ENCODE peak calls at places on chromosome 7, in nine cellular contexts. One of them, this sample, is unnamed.
A peak's percentile ranks its signal among the peaks of the same experiment; 100 is the strongest.

GRCh38 chr7:71842376-71842775 is 569.8 kb downstream of the CALN1 start:
- DNase-seq in left ventricle myocardium inferior: no peak
- DNase-seq in fibroblast of lung: no peak
- DNase-seq in MM.1S: no peak
- DNase-seq in ovary: no peak
- DNase-seq in lower lobe of right lung: no peak
- DNase-seq in prostate gland: no peak
- DNase-seq in heart right ventricle: no peak
- DNase-seq in pancreas: no peak
- DNase-seq in this sample: no peak

GRCh38 chr7:55961994-55962393 is 2.4 kb upstream of the NIPSNAP2 start:
- DNase-seq in MM.1S: no peak
- DNase-seq in pancreas: no peak
- DNase-seq in heart right ventricle: no peak
- DNase-seq in lower lobe of right lung: no peak
- DNase-seq in fibroblast of lung: no peak
- DNase-seq in ovary: no peak
- DNase-seq in prostate gland: no peak
- DNase-seq in left ventricle myocardium inferior: no peak
- DNase-seq in this sample: peak; percentile 52

GRCh38 chr7:103348959-103349358 is 1.5 kb downstream of the PSMC2 start:
- DNase-seq in left ventricle myocardium inferior: no peak
- DNase-seq in prostate gland: no peak
- DNase-seq in lower lobe of right lung: no peak
- DNase-seq in fibroblast of lung: no peak
- DNase-seq in MM.1S: no peak
- DNase-seq in pancreas: no peak
- DNase-seq in heart right ventricle: no peak
- DNase-seq in ovary: no peak
- DNase-seq in this sample: no peak

GRCh38 chr7:5636914-5637313 is 144.5 kb downstream of the RNF216 start:
- DNase-seq in prostate gland: no peak
- DNase-seq in pancreas: peak; percentile 24
- DNase-seq in MM.1S: no peak
- DNase-seq in left ventricle myocardium inferior: peak; percentile 60
- DNase-seq in ovary: peak; percentile 81
- DNase-seq in lower lobe of right lung: no peak
- DNase-seq in fibroblast of lung: peak; percentile 93
- DNase-seq in heart right ventricle: peak; percentile 54
- DNase-seq in this sample: peak; percentile 64

GRCh38 chr7:131329176-131329570 is 1.5 kb downstream of the MKLN1 start:
- DNase-seq in ovary: no peak
- DNase-seq in left ventricle myocardium inferior: no peak
- DNase-seq in MM.1S: no peak
- DNase-seq in fibroblast of lung: no peak
- DNase-seq in lower lobe of right lung: no peak
- DNase-seq in heart right ventricle: no peak
- DNase-seq in pancreas: peak; percentile 23
- DNase-seq in prostate gland: no peak
- DNase-seq in this sample: peak; percentile 6

GRCh38 chr7:2718703-2718965 is 30.6 kb downstream of the AMZ1 start:
- DNase-seq in ovary: no peak
- DNase-seq in MM.1S: no peak
- DNase-seq in heart right ventricle: no peak
- DNase-seq in prostate gland: no peak
- DNase-seq in pancreas: no peak
- DNase-seq in fibroblast of lung: no peak
- DNase-seq in lower lobe of right lung: no peak
- DNase-seq in left ventricle myocardium inferior: no peak
- DNase-seq in this sample: no peak

GRCh38 chr7:100369105-100369504 is 4.2 kb upstream of the PILRA start:
- DNase-seq in lower lobe of right lung: peak; percentile 89
- DNase-seq in left ventricle myocardium inferior: peak; percentile 61
- DNase-seq in prostate gland: no peak
- DNase-seq in pancreas: no peak
- DNase-seq in heart right ventricle: peak; percentile 37
- DNase-seq in fibroblast of lung: no peak
- DNase-seq in ovary: no peak
- DNase-seq in MM.1S: peak; percentile 53
- DNase-seq in this sample: no peak

GRCh38 chr7:99729501-99730261 is 5.3 kb downstream of the CYP3A7 start:
- DNase-seq in left ventricle myocardium inferior: no peak
- DNase-seq in fibroblast of lung: no peak
- DNase-seq in MM.1S: no peak
- DNase-seq in ovary: no peak
- DNase-seq in pancreas: no peak
- DNase-seq in prostate gland: peak; percentile 61
- DNase-seq in lower lobe of right lung: no peak
- DNase-seq in heart right ventricle: no peak
- DNase-seq in this sample: peak; percentile 85

GRCh38 chr7:20220824-20221547 is 3.8 kb upstream of the MACC1 start:
- DNase-seq in heart right ventricle: no peak
- DNase-seq in MM.1S: peak; percentile 39
- DNase-seq in fibroblast of lung: peak; percentile 98
- DNase-seq in pancreas: no peak
- DNase-seq in prostate gland: no peak
- DNase-seq in lower lobe of right lung: no peak
- DNase-seq in left ventricle myocardium inferior: no peak
- DNase-seq in ovary: no peak
- DNase-seq in this sample: peak; percentile 81

GRCh38 chr7:3154881-3155494 is 111.3 kb upstream of the CARD11 start:
- DNase-seq in heart right ventricle: no peak
- DNase-seq in ovary: no peak
- DNase-seq in lower lobe of right lung: no peak
- DNase-seq in left ventricle myocardium inferior: no peak
- DNase-seq in fibroblast of lung: peak; percentile 31
- DNase-seq in MM.1S: peak; percentile 58
- DNase-seq in pancreas: peak; percentile 43
- DNase-seq in prostate gland: peak; percentile 29
- DNase-seq in this sample: peak; percentile 57

GRCh38 chr7:221996-222715 is 29.8 kb downstream of the FAM20C start:
- DNase-seq in heart right ventricle: peak; percentile 10
- DNase-seq in pancreas: no peak
- DNase-seq in ovary: no peak
- DNase-seq in MM.1S: no peak
- DNase-seq in prostate gland: no peak
- DNase-seq in lower lobe of right lung: no peak
- DNase-seq in left ventricle myocardium inferior: no peak
- DNase-seq in fibroblast of lung: no peak
- DNase-seq in this sample: no peak

GRCh38 chr7:142301923-142302550 is 44.2 kb upstream of the PRSS58 start:
- DNase-seq in pancreas: no peak
- DNase-seq in heart right ventricle: no peak
- DNase-seq in fibroblast of lung: peak; percentile 6
- DNase-seq in lower lobe of right lung: no peak
- DNase-seq in left ventricle myocardium inferior: no peak
- DNase-seq in ovary: no peak
- DNase-seq in MM.1S: peak; percentile 71
- DNase-seq in prostate gland: no peak
- DNase-seq in this sample: peak; percentile 36

GRCh38 chr7:66837007-66837406 is 84.0 kb upstream of the TMEM248 start:
- DNase-seq in left ventricle myocardium inferior: no peak
- DNase-seq in pancreas: no peak
- DNase-seq in heart right ventricle: no peak
- DNase-seq in MM.1S: peak; percentile 66
- DNase-seq in ovary: no peak
- DNase-seq in lower lobe of right lung: peak; percentile 50
- DNase-seq in prostate gland: no peak
- DNase-seq in fibroblast of lung: no peak
- DNase-seq in this sample: peak; percentile 78

GRCh38 chr7:149868638-149869290 is 5.0 kb upstream of the ATP6V0E2 start:
- DNase-seq in ovary: no peak
- DNase-seq in heart right ventricle: no peak
- DNase-seq in left ventricle myocardium inferior: no peak
- DNase-seq in lower lobe of right lung: no peak
- DNase-seq in prostate gland: no peak
- DNase-seq in pancreas: peak; percentile 6
- DNase-seq in MM.1S: peak; percentile 65
- DNase-seq in fibroblast of lung: no peak
- DNase-seq in this sample: no peak

GRCh38 chr7:24756545-24756988 is 697 bp downstream of the GSDME start:
- DNase-seq in ovary: no peak
- DNase-seq in prostate gland: no peak
- DNase-seq in MM.1S: no peak
- DNase-seq in pancreas: no peak
- DNase-seq in left ventricle myocardium inferior: no peak
- DNase-seq in heart right ventricle: no peak
- DNase-seq in fibroblast of lung: no peak
- DNase-seq in lower lobe of right lung: no peak
- DNase-seq in this sample: no peak

GRCh38 chr7:150738092-150739044 is 1.1 kb downstream of the GIMAP5 start:
- DNase-seq in pancreas: no peak
- DNase-seq in heart right ventricle: no peak
- DNase-seq in left ventricle myocardium inferior: no peak
- DNase-seq in prostate gland: no peak
- DNase-seq in ovary: no peak
- DNase-seq in fibroblast of lung: peak; percentile 10
- DNase-seq in MM.1S: no peak
- DNase-seq in lower lobe of right lung: no peak
- DNase-seq in this sample: peak; percentile 87

GRCh38 chr7:98210513-98211220 is 572 bp upstream of the BHLHA15 start:
- DNase-seq in heart right ventricle: no peak
- DNase-seq in prostate gland: no peak
- DNase-seq in fibroblast of lung: no peak
- DNase-seq in ovary: peak; percentile 42
- DNase-seq in MM.1S: no peak
- DNase-seq in pancreas: peak; percentile 62
- DNase-seq in lower lobe of right lung: no peak
- DNase-seq in left ventricle myocardium inferior: no peak
- DNase-seq in this sample: no peak

GRCh38 chr7:111112439-111112838 is 21.5 kb downstream of the LRRN3 start:
- DNase-seq in pancreas: no peak
- DNase-seq in ovary: no peak
- DNase-seq in prostate gland: no peak
- DNase-seq in lower lobe of right lung: no peak
- DNase-seq in fibroblast of lung: peak; percentile 27
- DNase-seq in left ventricle myocardium inferior: no peak
- DNase-seq in heart right ventricle: no peak
- DNase-seq in MM.1S: no peak
- DNase-seq in this sample: no peak

GRCh38 chr7:69994907-69995542 is 396.8 kb downstream of the AUTS2 start:
- DNase-seq in pancreas: peak; percentile 15
- DNase-seq in fibroblast of lung: no peak
- DNase-seq in ovary: no peak
- DNase-seq in prostate gland: peak; percentile 29
- DNase-seq in heart right ventricle: no peak
- DNase-seq in MM.1S: no peak
- DNase-seq in lower lobe of right lung: no peak
- DNase-seq in left ventricle myocardium inferior: no peak
- DNase-seq in this sample: no peak

GRCh38 chr7:66296-66695 is 126.1 kb upstream of the FAM20C start:
- DNase-seq in pancreas: no peak
- DNase-seq in left ventricle myocardium inferior: no peak
- DNase-seq in lower lobe of right lung: peak; percentile 21
- DNase-seq in fibroblast of lung: no peak
- DNase-seq in prostate gland: no peak
- DNase-seq in ovary: peak; percentile 15
- DNase-seq in MM.1S: no peak
- DNase-seq in heart right ventricle: no peak
- DNase-seq in this sample: no peak

DNA sequence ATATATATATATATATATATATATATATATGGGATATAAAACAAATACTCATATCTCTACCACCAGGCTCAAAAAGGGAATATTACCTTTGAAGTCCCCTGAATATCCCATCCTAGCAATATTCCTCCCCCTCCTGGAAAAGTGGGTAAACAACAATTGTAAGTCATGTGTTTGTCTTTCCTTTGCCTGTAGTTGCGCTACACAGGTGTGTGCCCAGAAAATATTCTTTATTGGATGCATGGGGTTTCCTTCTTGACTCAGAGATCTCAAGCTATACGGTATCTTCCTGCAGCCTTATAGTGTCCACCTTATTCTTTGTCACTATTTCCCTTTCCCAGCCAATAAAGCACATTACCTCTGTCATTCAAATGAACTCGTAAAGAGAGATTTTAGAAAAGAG is 54.2 kb downstream of the MET start:
- DNase-seq in MM.1S: peak; percentile 3
- DNase-seq in prostate gland: no peak
- DNase-seq in heart right ventricle: no peak
- DNase-seq in lower lobe of right lung: no peak
- DNase-seq in fibroblast of lung: no peak
- DNase-seq in left ventricle myocardium inferior: no peak
- DNase-seq in pancreas: no peak
- DNase-seq in ovary: no peak
- DNase-seq in this sample: no peak
- TF ChIP-seq CTCF in MM.1S: no peak
- TF ChIP-seq CTCF in prostate gland: no peak
- TF ChIP-seq CTCF in heart right ventricle: no peak
- TF ChIP-seq CTCF in lower lobe of right lung: no peak
- TF ChIP-seq CTCF in fibroblast of lung: no peak
- TF ChIP-seq CTCF in left ventricle myocardium inferior: no peak
- TF ChIP-seq CTCF in pancreas: no peak
- TF ChIP-seq CTCF in ovary: no peak
- TF ChIP-seq CTCF in this sample: no peak

GRCh38 chr7:43489257-43489656 is 93.7 kb upstream of the STK17A start:
- DNase-seq in ovary: no peak
- DNase-seq in fibroblast of lung: no peak
- DNase-seq in pancreas: no peak
- DNase-seq in prostate gland: no peak
- DNase-seq in heart right ventricle: no peak
- DNase-seq in MM.1S: no peak
- DNase-seq in lower lobe of right lung: no peak
- DNase-seq in left ventricle myocardium inferior: no peak
- DNase-seq in this sample: no peak
- TF ChIP-seq CTCF in ovary: no peak
- TF ChIP-seq CTCF in fibroblast of lung: no peak
- TF ChIP-seq CTCF in pancreas: no peak
- TF ChIP-seq CTCF in prostate gland: no peak
- TF ChIP-seq CTCF in heart right ventricle: no peak
- TF ChIP-seq CTCF in MM.1S: no peak
- TF ChIP-seq CTCF in lower lobe of right lung: no peak
- TF ChIP-seq CTCF in left ventricle myocardium inferior: no peak
- TF ChIP-seq CTCF in this sample: no peak

DNA sequence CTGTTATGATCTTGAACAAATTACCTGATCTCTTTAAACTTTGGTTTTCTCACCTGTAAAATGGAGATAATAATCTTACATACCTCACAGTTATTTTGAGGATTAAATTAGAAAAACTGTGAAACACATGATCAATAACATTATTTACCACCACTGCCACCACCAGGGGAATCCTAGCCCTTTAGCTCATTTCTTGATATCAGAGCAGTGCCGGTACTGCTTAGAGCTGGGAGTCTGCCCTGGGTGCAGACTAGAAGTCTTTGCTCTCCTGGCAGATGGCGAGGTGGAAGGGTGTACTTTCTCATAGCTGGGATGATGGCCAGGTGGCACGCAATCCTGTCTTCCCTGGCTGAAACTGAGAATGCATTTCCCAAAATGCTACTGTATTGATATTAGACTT is 12.7 kb upstream of the EFCAB10 start:
- DNase-seq in heart right ventricle: no peak
- DNase-seq in pancreas: no peak
- DNase-seq in ovary: no peak
- DNase-seq in prostate gland: peak; percentile 28
- DNase-seq in left ventricle myocardium inferior: no peak
- DNase-seq in MM.1S: peak; percentile 50
- DNase-seq in lower lobe of right lung: no peak
- DNase-seq in fibroblast of lung: no peak
- DNase-seq in this sample: no peak
- TF ChIP-seq CTCF in heart right ventricle: no peak
- TF ChIP-seq CTCF in pancreas: no peak
- TF ChIP-seq CTCF in ovary: no peak
- TF ChIP-seq CTCF in prostate gland: no peak
- TF ChIP-seq CTCF in left ventricle myocardium inferior: no peak
- TF ChIP-seq CTCF in MM.1S: peak; percentile 49
- TF ChIP-seq CTCF in lower lobe of right lung: no peak
- TF ChIP-seq CTCF in fibroblast of lung: no peak
- TF ChIP-seq CTCF in this sample: no peak

GRCh38 chr7:121099572-121099971 is 111.1 kb downstream of the CPED1 start:
- DNase-seq in MM.1S: no peak
- DNase-seq in pancreas: no peak
- DNase-seq in lower lobe of right lung: no peak
- DNase-seq in left ventricle myocardium inferior: no peak
- DNase-seq in ovary: no peak
- DNase-seq in fibroblast of lung: no peak
- DNase-seq in prostate gland: no peak
- DNase-seq in heart right ventricle: no peak
- DNase-seq in this sample: no peak
- TF ChIP-seq CTCF in MM.1S: peak; percentile 18
- TF ChIP-seq CTCF in pancreas: no peak
- TF ChIP-seq CTCF in lower lobe of right lung: no peak
- TF ChIP-seq CTCF in left ventricle myocardium inferior: no peak
- TF ChIP-seq CTCF in ovary: no peak
- TF ChIP-seq CTCF in fibroblast of lung: no peak
- TF ChIP-seq CTCF in prostate gland: no peak
- TF ChIP-seq CTCF in heart right ventricle: no peak
- TF ChIP-seq CTCF in this sample: no peak

This sample was measured in MCF 10A.